ENCODE peak calls at places on chromosomes 2 and 18, in ten cellular contexts. R, W, L, V, B, O, T, P, Y and A are unnamed samples.

GRCh38 chr2:20577495-20578235 is 73.2 kb downstream of the HS1BP3 start:
- DNase-seq in W (peak; percentile 85), O (peak; percentile 58), V (no peak), L (no peak), Y (peak; percentile 95), T (no peak), R (no peak), B (no peak), P (no peak), A (no peak)

GRCh38 chr2:210792000-210792399 is 235.6 kb downstream of the CPS1 start:
- DNase-seq in L (peak; percentile 42), B (no peak), W (no peak), P (no peak), O (no peak), R (no peak), V (no peak), T (no peak), Y (no peak), A (no peak)

GRCh38 chr2:31241625-31242270 is 7.8 kb downstream of the EHD3 start:
- DNase-seq in V (no peak), O (no peak), P (no peak), Y (no peak), B (no peak), T (no peak), W (no peak), L (no peak), R (peak; percentile 53), A (no peak)

GRCh38 chr18:4248686-4249085 is 206.4 kb downstream of the DLGAP1 start:
- DNase-seq in Y (no peak), R (no peak), L (no peak), W (no peak), P (no peak), O (no peak), B (no peak), T (no peak), V (no peak), A (no peak)

GRCh38 chr2:120229341-120229740 is 6.1 kb upstream of the TMEM185B start:
- DNase-seq in L (no peak), W (no peak), Y (no peak), B (no peak), R (no peak), V (no peak), P (no peak), O (no peak), T (no peak), A (no peak)

GRCh38 chr2:157363612-157364101 is 38.0 kb upstream of the ERMN start:
- DNase-seq in R (no peak), B (no peak), O (no peak), T (peak; percentile 19), P (no peak), Y (no peak), L (no peak), V (no peak), W (no peak), A (no peak)

GRCh38 chr2:134466141-134466540 is 212.3 kb downstream of the MGAT5 start:
- DNase-seq in T (peak; percentile 9), B (peak; percentile 38), V (peak; percentile 22), R (no peak), W (no peak), O (peak; percentile 6), Y (no peak), L (no peak), P (no peak), A (peak; percentile 31)

GRCh38 chr2:120949027-120949956 is 213.6 kb downstream of the GLI2 start:
- DNase-seq in O (no peak), B (no peak), P (no peak), V (peak; percentile 11), Y (no peak), W (no peak), T (no peak), R (no peak), L (no peak), A (no peak)

GRCh38 chr2:239519081-239519920 is 118.5 kb upstream of the HDAC4 start:
- DNase-seq in L (no peak), T (no peak), V (peak; percentile 9), B (no peak), R (no peak), O (no peak), W (no peak), P (no peak), Y (no peak), A (no peak)

GRCh38 chr18:79402977-79403722 is 7.4 kb downstream of the NFATC1 start:
- DNase-seq in V (peak; percentile 35), B (peak; percentile 65), R (peak; percentile 93), P (no peak), W (no peak), T (no peak), L (peak; percentile 80), Y (peak; percentile 58), O (no peak), A (peak; percentile 48)

GRCh38 chr18:47754311-47755101 is 176.0 kb downstream of the SMAD2 start:
- DNase-seq in W (no peak), Y (no peak), T (no peak), O (no peak), R (no peak), V (peak; percentile 71), L (no peak), B (peak; percentile 93), P (peak; percentile 33), A (peak; percentile 71)

GRCh38 chr2:86622878-86623548 is 652 bp downstream of the RNF103 start:
- DNase-seq in O (no peak), T (no peak), B (peak; percentile 66), L (peak; percentile 71), Y (no peak), R (peak; percentile 79), P (peak; percentile 57), W (no peak), V (peak; percentile 63), A (peak; percentile 62)

GRCh38 chr2:212905640-212906201 is 245.7 kb downstream of the IKZF2 start:
- DNase-seq in R (no peak), W (peak; percentile 6), B (no peak), L (no peak), T (no peak), V (no peak), Y (peak; percentile 52), P (no peak), O (peak; percentile 77), A (no peak)

GRCh38 chr2:2795438-2796091 is 464.5 kb upstream of the MYT1L start:
- DNase-seq in W (no peak), R (peak; percentile 21), P (no peak), B (no peak), Y (no peak), O (no peak), L (no peak), V (no peak), T (no peak), A (no peak)

GRCh38 chr2:239329284-239329971 is 71.4 kb downstream of the HDAC4 start:
- DNase-seq in V (no peak), L (peak; percentile 81), O (no peak), W (peak; percentile 41), B (no peak), R (peak; percentile 74), Y (no peak), T (no peak), P (no peak), A (no peak)

GRCh38 chr2:106095478-106096392 is 98.4 kb downstream of the UXS1 start:
- DNase-seq in L (no peak), O (no peak), P (peak; percentile 72), Y (no peak), W (no peak), B (no peak), R (no peak), V (peak; percentile 78), T (no peak), A (peak; percentile 84)

GRCh38 chr2:128271186-128271890 is 47.3 kb downstream of the HS6ST1 start:
- DNase-seq in P (no peak), W (no peak), L (no peak), O (no peak), T (no peak), R (peak; percentile 66), V (no peak), Y (no peak), B (no peak), A (no peak)

GRCh38 chr18:59606193-59607175 is 90.7 kb downstream of the CCBE1 start:
- DNase-seq in W (peak; percentile 89), Y (peak; percentile 76), B (no peak), R (no peak), L (peak; percentile 26), V (no peak), O (peak; percentile 64), T (no peak), P (no peak), A (no peak)

GRCh38 chr2:51490576-51491234 is 458.8 kb upstream of the NRXN1 start:
- DNase-seq in L (no peak), P (no peak), R (no peak), Y (no peak), O (peak; percentile 16), B (no peak), W (no peak), V (no peak), T (no peak), A (no peak)

GRCh38 chr2:74128206-74128605 is 19.5 kb downstream of the BOLA3 start:
- DNase-seq in O (no peak), V (no peak), T (no peak), W (peak; percentile 13), L (no peak), Y (peak; percentile 41), P (no peak), R (no peak), B (no peak), A (no peak)

GRCh38 chr2:236833501-236834186 is 252.0 kb upstream of the COPS8 start:
- DNase-seq in O (peak; percentile 55), V (no peak), R (no peak), W (peak; percentile 1), T (peak; percentile 71), Y (no peak), B (no peak), L (no peak), P (no peak), A (no peak)

GRCh38 chr2:98188351-98189046 is 101.5 kb downstream of the VWA3B start:
- DNase-seq in V (no peak), O (no peak), P (no peak), T (peak; percentile 54), L (no peak), R (no peak), Y (no peak), W (no peak), B (no peak), A (no peak)

GRCh38 chr2:180411631-180412030 is 404.5 kb upstream of the CWC22 start:
- DNase-seq in W (no peak), V (no peak), R (no peak), L (no peak), Y (no peak), B (no peak), O (no peak), P (no peak), T (no peak), A (no peak)

GRCh38 chr2:226023383-226023782 is 623.9 kb downstream of the NYAP2 start:
- DNase-seq in P (no peak), R (no peak), L (no peak), V (no peak), Y (no peak), T (no peak), B (no peak), W (no peak), O (no peak), A (no peak)

GRCh38 chr2:129905664-129906081 is 73.8 kb upstream of the RAB6C start:
- DNase-seq in O (no peak), L (no peak), Y (no peak), W (no peak), V (no peak), B (no peak), P (no peak), T (no peak), R (peak; percentile 64), A (no peak)